ENCODE peak calls at places on chromosomes 7 and 10, in four cellular contexts. C is mesendoderm, U is H9, F is H1. P is an unnamed sample.

GRCh38 chr10:62005687-62006086 is 104.2 kb downstream of the ARID5B start:
- DNase-seq in F (no peak), C (no peak), U (no peak), P (no peak)

GRCh38 chr7:148964510-148965267 is 63.6 kb downstream of the PDIA4 start:
- DNase-seq in C (no peak), F (no peak), U (no peak), P (no peak)

GRCh38 chr10:88194041-88194887 is 330.8 kb downstream of the PTEN start:
- DNase-seq in U (no peak), F (no peak), C (peak; percentile 40), P (no peak)

GRCh38 chr7:50197547-50197946 is 104.5 kb upstream of the ZPBP start:
- DNase-seq in U (peak; percentile 90), F (peak; percentile 59), C (peak; percentile 88), P (peak; percentile 63)

GRCh38 chr10:97517778-97518561 is 19.2 kb downstream of the UBTD1 start:
- DNase-seq in F (no peak), C (peak; percentile 81), U (peak; percentile 74), P (peak; percentile 41)

GRCh38 chr10:88542522-88542921 is 40.6 kb downstream of the RNLS start:
- DNase-seq in F (no peak), C (no peak), U (no peak), P (no peak)

GRCh38 chr7:84647797-84648762 is 453.5 kb upstream of the SEMA3A start:
- DNase-seq in F (no peak), C (peak; percentile 54), U (no peak), P (peak; percentile 1)

GRCh38 chr7:2824026-2824677 is 20.0 kb downstream of the GNA12 start:
- DNase-seq in F (no peak), U (no peak), C (no peak), P (no peak)

GRCh38 chr10:112295853-112296830 is 12.9 kb downstream of the TECTB start:
- DNase-seq in F (no peak), U (no peak), C (no peak), P (peak; percentile 53)

GRCh38 chr7:93890464-93891068 is at the start of gene TFPI2:
- DNase-seq in C (peak; percentile 84), U (peak; percentile 70), F (peak; percentile 43), P (peak; percentile 94)

GRCh38 chr10:79012567-79012966 is 56.2 kb upstream of the ZMIZ1 start:
- DNase-seq in F (no peak), C (no peak), U (no peak), P (no peak)

GRCh38 chr10:127424594-127425264 is 124.4 kb upstream of the NPS start:
- DNase-seq in F (no peak), C (no peak), U (no peak), P (peak; percentile 69)

GRCh38 chr7:93053946-93054943 is 63.5 kb downstream of the SAMD9 start:
- DNase-seq in C (no peak), F (no peak), U (no peak), P (no peak)

GRCh38 chr7:1920886-1921285 is 250.8 kb downstream of the ELFN1 start:
- DNase-seq in U (no peak), C (no peak), F (no peak), P (no peak)

GRCh38 chr10:88792656-88793055 is 9.9 kb upstream of the LIPM start:
- DNase-seq in C (no peak), U (no peak), F (no peak), P (peak; percentile 36)

GRCh38 chr10:60140681-60141632 is 234.6 kb upstream of the CCDC6 start:
- DNase-seq in F (no peak), U (peak; percentile 84), C (peak; percentile 97), P (no peak)

GRCh38 chr10:131146790-131147189 is 164.7 kb downstream of the TCERG1L start:
- DNase-seq in U (no peak), F (no peak), C (peak; percentile 5), P (no peak)

GRCh38 chr7:29160080-29160479 is 13.7 kb upstream of the CPVL start:
- DNase-seq in C (no peak), U (no peak), F (no peak), P (peak; percentile 67)

GRCh38 chr7:7946486-7946885 is 22.1 kb upstream of the GLCCI1 start:
- DNase-seq in F (no peak), U (no peak), C (peak; percentile 63), P (peak; percentile 83)

GRCh38 chr7:18087687-18088078 is 60.0 kb upstream of the PRPS1L1 start:
- DNase-seq in C (peak; percentile 61), U (peak; percentile 38), F (no peak), P (no peak)

GRCh38 chr7:87032604-87033003 is 26.9 kb downstream of the ELAPOR2 start:
- DNase-seq in F (no peak), C (no peak), U (no peak), P (no peak)

GRCh38 chr10:82889703-82890102 is 1014.7 kb downstream of the NRG3 start:
- DNase-seq in U (no peak), F (no peak), C (peak; percentile 29), P (no peak)

GRCh38 chr10:120022357-120022756 is 129.8 kb downstream of the SEC23IP start:
- DNase-seq in F (no peak), U (no peak), C (no peak), P (no peak)

GRCh38 chr10:104779701-104780100 is 138.6 kb downstream of the SORCS3 start:
- DNase-seq in U (no peak), C (no peak), F (no peak), P (no peak)

GRCh38 chr7:46880508-46881196 is 701.3 kb downstream of the TNS3 start:
- DNase-seq in F (no peak), C (no peak), U (no peak), P (no peak)

GRCh38 chr10:28254290-28254985 is 48.4 kb downstream of the MPP7 start:
- DNase-seq in F (no peak), U (no peak), C (peak; percentile 55), P (no peak)

GRCh38 chr7:113321201-113321600 is 202.8 kb upstream of the SMIM30 start:
- DNase-seq in F (no peak), U (no peak), C (peak; percentile 20), P (no peak)

GRCh38 chr7:157851501-157852067 is 514.8 kb downstream of the DNAJB6 start:
- DNase-seq in F (no peak), U (peak; percentile 85), C (peak; percentile 77), P (no peak)

GRCh38 chr7:30984359-30985107 is 20.8 kb downstream of the GHRHR start:
- DNase-seq in F (peak; percentile 76), U (peak; percentile 91), C (peak; percentile 83), P (no peak)

GRCh38 chr7:21218155-21218554 is 209.7 kb upstream of the SP4 start:
- DNase-seq in F (no peak), C (no peak), U (no peak), P (no peak)

GRCh38 chr10:43861966-43862751 is 213.5 kb upstream of the ZNF32 start:
- DNase-seq in F (no peak), U (no peak), C (no peak), P (no peak)
- H2BK5ac ChIP-seq in F (no peak overlapping the region), U (no peak overlapping the region), C (no peak overlapping the region), P (no peak overlapping the region)

GRCh38 chr10:22659901-22660300 is 54.5 kb downstream of the PIP4K2A start:
- DNase-seq in U (no peak), C (no peak), F (no peak), P (no peak)
- H3K79me2 ChIP-seq in U (peaks cover 5% of the 10 kb centered on the region), C (peaks cover 4% of the 10 kb centered on the region), F (peaks cover 86% of the 10 kb centered on the region), P (peaks cover 5% of the 10 kb centered on the region)

GRCh38 chr10:47400786-47401185 is 16.7 kb upstream of the ZNF488 start:
- DNase-seq in U (no peak), C (no peak), F (no peak), P (peak; percentile 76)

GRCh38 chr10:47402681-47403301 is 18.7 kb upstream of the ZNF488 start:
- DNase-seq in C (peak; percentile 96), F (peak; percentile 51), U (peak; percentile 84), P (peak; percentile 73)

GRCh38 chr10:47403401-47404318 is 19.6 kb upstream of the ZNF488 start:
- DNase-seq in C (peak; percentile 68), F (no peak), U (peak; percentile 39), P (no peak)

GRCh38 chr10:47401210-47401609 is 17.1 kb upstream of the ZNF488 start:
- DNase-seq in U (no peak), C (no peak), F (no peak), P (peak; percentile 56)

DNA sequence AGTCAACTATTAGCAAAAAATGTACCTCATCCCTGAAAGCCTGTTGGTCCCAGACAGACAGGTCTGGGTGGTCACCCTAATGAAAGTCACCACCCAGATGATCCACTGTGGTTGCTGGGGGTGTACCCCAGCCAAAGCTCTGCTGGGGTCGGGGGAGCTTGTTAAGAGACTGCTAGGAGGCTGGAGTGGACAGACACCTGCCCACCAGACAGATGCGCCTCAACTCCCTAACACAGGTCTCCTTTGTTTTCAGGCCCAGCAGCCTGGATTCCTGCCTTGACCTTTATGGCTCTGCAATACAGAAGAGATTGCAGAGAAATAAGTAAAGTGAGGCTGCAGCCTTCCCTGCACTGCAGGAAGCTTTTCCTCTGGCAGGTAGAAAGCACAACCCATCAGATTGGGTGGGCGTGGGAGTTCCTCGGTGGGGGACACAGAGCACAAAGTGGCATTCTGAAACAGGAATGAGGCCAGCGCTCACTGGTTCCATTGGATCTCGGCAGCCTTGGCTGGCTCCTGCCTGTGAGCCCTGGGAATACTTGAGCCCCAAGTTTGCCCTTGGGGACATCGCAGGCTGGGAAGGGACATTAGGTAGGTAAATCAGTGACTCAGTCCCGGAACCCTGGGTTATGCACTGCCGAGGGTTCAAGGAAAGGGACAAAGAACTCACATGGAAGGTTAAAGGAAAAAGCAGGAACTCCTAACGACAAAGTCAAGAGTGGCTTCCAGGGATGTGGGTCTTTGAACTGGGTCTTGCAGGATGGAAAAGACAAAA is 18.0 kb upstream of the ZNF488 start:
- DNase-seq in C (no peak), U (no peak), F (no peak), P (no peak)
- H2BK5ac ChIP-seq in C (no peak overlapping the region), U (no peak overlapping the region), F (no peak overlapping the region), P (peak overlapping the region; percentile 95)

GRCh38 chr7:139671967-139672366 is 105.8 kb downstream of the HIPK2 start:
- DNase-seq in C (no peak), U (no peak), F (no peak), P (no peak)
- H3K79me2 ChIP-seq in C (no peaks in the 10 kb centered on the region), U (no peaks in the 10 kb centered on the region), F (no peaks in the 10 kb centered on the region), P (no peaks in the 10 kb centered on the region)

GRCh38 chr10:75034131-75034512 is 77.3 kb upstream of the SAMD8 start:
- DNase-seq in C (no peak), U (no peak), F (no peak), P (no peak)

GRCh38 chr10:75032813-75033212 is 78.6 kb upstream of the SAMD8 start:
- DNase-seq in F (no peak), U (no peak), C (no peak), P (no peak)

GRCh38 chr10:75033399-75034130 is 77.9 kb upstream of the SAMD8 start:
- DNase-seq in U (no peak), F (no peak), C (no peak), P (no peak)

GRCh38 chr10:75035975-75036708 is 75.3 kb upstream of the SAMD8 start:
- DNase-seq in C (no peak), U (no peak), F (no peak), P (peak; percentile 3)

DNA sequence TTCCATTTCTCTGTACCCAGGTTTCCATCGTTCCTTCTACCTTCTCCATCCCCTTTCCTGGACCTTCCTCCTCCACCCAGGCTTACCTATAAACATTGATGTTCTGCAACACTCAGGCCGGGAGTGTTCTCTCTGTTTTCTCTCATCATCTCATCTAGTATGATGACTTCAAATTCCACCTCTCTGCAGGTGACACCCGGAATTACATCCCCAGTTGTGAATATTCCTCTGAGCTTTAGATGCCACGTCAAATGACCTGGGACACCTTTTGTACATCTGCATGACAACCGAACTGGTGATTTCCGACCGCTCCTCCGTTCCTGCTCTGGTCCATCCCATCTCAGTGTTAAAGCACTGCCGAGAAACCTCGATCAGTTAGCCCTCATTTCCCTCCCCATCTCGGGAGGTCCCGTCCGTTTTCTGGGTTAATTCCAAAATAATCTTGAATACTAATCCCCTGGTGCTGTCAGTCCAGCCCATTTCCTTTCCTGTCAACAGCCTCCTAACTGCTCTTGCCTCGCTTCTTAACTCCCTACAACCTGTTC is 76.7 kb upstream of the SAMD8 start:
- DNase-seq in F (no peak), U (no peak), C (no peak), P (no peak)
- H2BK5ac ChIP-seq in F (no peak overlapping the region), U (no peak overlapping the region), C (no peak overlapping the region), P (no peak overlapping the region)

GRCh38 chr7:90758933-90759562 is 162.9 kb downstream of the CDK14 start:
- DNase-seq in C (no peak), F (no peak), U (no peak), P (no peak)
- H3K79me2 ChIP-seq in C (no peaks in the 10 kb centered on the region), F (no peaks in the 10 kb centered on the region), U (no peaks in the 10 kb centered on the region), P (no peaks in the 10 kb centered on the region)